ENCODE peak calls at places on chromosomes 13 and 19, in nine cellular contexts. D is ovary, C is transverse colon, V is tibial nerve, Q is A549, U is HepG2, R is H1, P is K562, B is stomach. O is an unnamed sample.
A peak's percentile ranks its signal among the peaks of the same experiment; 100 is the strongest.

GRCh38 chr13:39410089-39410901 is 192.7 kb downstream of the LHFPL6 start:
- DNase-seq in D (no peak), C (no peak), V (no peak), Q (no peak), U (no peak), R (no peak), P (no peak), B (no peak), O (no peak)

GRCh38 chr13:114065926-114066774 is 66.3 kb downstream of the RASA3 start:
- DNase-seq in D (peak; percentile 49), C (peak; percentile 54), V (no peak), Q (no peak), U (no peak), R (no peak), P (no peak), B (no peak), O (no peak)

GRCh38 chr13:113105032-113105993 is at the start of gene F7:
- DNase-seq in D (no peak), C (peak; percentile 17), V (no peak), Q (peak; percentile 19), U (peak; percentile 91), R (no peak), P (no peak), B (no peak), O (no peak)

GRCh38 chr19:48053856-48054255 is 10.0 kb upstream of the CABP5 start:
- DNase-seq in D (no peak), C (no peak), V (no peak), Q (no peak), U (no peak), R (no peak), P (no peak), B (no peak), O (no peak)

GRCh38 chr13:28492527-28493367 is 2.2 kb downstream of the FLT1 start:
- DNase-seq in D (no peak), C (no peak), V (no peak), Q (no peak), U (no peak), R (no peak), P (no peak), B (no peak), O (no peak)

GRCh38 chr19:13953021-13953531 is 767 bp downstream of the DCAF15 start:
- DNase-seq in D (peak; percentile 52), C (peak; percentile 76), V (no peak), Q (peak; percentile 35), U (no peak), R (no peak), P (no peak), B (peak; percentile 36), O (no peak)

GRCh38 chr19:54106716-54107115 is 4.1 kb downstream of the NDUFA3 start:
- DNase-seq in D (peak; percentile 16), C (no peak), V (no peak), Q (no peak), U (no peak), R (no peak), P (no peak), B (no peak), O (no peak)

GRCh38 chr13:50842711-50843255 is 709 bp downstream of the DLEU7 start:
- DNase-seq in D (no peak), C (no peak), V (no peak), Q (no peak), U (no peak), R (peak; percentile 67), P (no peak), B (no peak), O (no peak)

GRCh38 chr19:1455002-1455335 is 5.0 kb downstream of the APC2 start:
- DNase-seq in D (no peak), C (no peak), V (no peak), Q (no peak), U (no peak), R (no peak), P (no peak), B (peak; percentile 54), O (no peak)

GRCh38 chr13:100808330-100808729 is 133.7 kb upstream of the TMTC4 start:
- DNase-seq in D (no peak), C (no peak), V (no peak), Q (no peak), U (peak; percentile 92), R (no peak), P (no peak), B (no peak), O (no peak)

GRCh38 chr19:3336680-3337523 is 29.5 kb upstream of the NFIC start:
- DNase-seq in D (peak; percentile 95), C (peak; percentile 94), V (peak; percentile 72), Q (no peak), U (peak; percentile 24), R (no peak), P (no peak), B (peak; percentile 97), O (peak; percentile 97)

GRCh38 chr13:91312324-91312723 is 35.2 kb upstream of the MIR17HG start:
- DNase-seq in D (no peak), C (no peak), V (no peak), Q (no peak), U (no peak), R (no peak), P (no peak), B (no peak), O (no peak)

GRCh38 chr19:43464089-43464775 is 1.2 kb downstream of the LYPD3 start:
- DNase-seq in D (peak; percentile 89), C (peak; percentile 81), V (peak; percentile 84), Q (no peak), U (no peak), R (peak; percentile 88), P (peak; percentile 86), B (peak; percentile 74), O (no peak)

GRCh38 chr19:7067716-7068115 is 1.8 kb upstream of the ZNF557 start:
- DNase-seq in D (no peak), C (no peak), V (no peak), Q (no peak), U (no peak), R (no peak), P (no peak), B (no peak), O (no peak)

GRCh38 chr19:39264306-39265290 is 3.6 kb upstream of the IFNL2 start:
- DNase-seq in D (no peak), C (no peak), V (no peak), Q (no peak), U (no peak), R (peak; percentile 77), P (no peak), B (no peak), O (no peak)

GRCh38 chr13:105565328-105565727 is 970.1 kb downstream of the EFNB2 start:
- DNase-seq in D (no peak), C (no peak), V (no peak), Q (no peak), U (no peak), R (no peak), P (no peak), B (no peak), O (no peak)

DNA sequence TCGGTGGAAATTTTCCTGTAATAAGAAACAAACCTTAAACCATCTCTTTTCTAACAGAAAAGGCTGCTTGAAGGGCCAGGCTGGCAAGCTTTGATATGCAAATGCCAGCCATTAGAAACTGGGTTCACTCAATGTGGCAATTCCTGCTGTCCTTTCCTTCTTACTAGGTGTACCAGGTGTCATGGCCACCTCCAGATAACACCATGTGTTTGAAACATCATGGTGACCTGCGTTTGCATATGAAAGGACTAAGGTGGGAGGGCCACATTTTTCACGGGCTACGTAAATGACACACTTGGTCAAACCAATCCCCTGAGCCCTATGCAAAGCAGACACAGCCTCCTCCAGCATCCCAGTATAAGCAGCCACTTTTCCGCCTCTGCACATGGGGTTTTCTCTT is 789.1 kb upstream of the SLITRK5 start:
- DNase-seq in D (no peak), C (no peak), V (no peak), Q (no peak), U (no peak), R (peak; percentile 51), P (no peak), B (no peak), O (no peak)
- TF ChIP-seq EP300 in D (no peak), C (no peak), V (no peak), Q (no peak), U (no peak), R (peak; percentile 61), P (no peak), B (no peak), O (no peak)

GRCh38 chr13:23380534-23380933 is 53.0 kb downstream of the SACS start:
- DNase-seq in D (no peak), C (no peak), V (no peak), Q (no peak), U (no peak), R (no peak), P (no peak), B (no peak), O (no peak)

GRCh38 chr13:23384111-23384510 is 49.4 kb downstream of the SACS start:
- DNase-seq in D (no peak), C (no peak), V (no peak), Q (no peak), U (no peak), R (no peak), P (no peak), B (no peak), O (no peak)

GRCh38 chr13:23383151-23383550 is 50.4 kb downstream of the SACS start:
- DNase-seq in D (no peak), C (no peak), V (no peak), Q (no peak), U (no peak), R (no peak), P (no peak), B (no peak), O (no peak)

GRCh38 chr13:23378009-23378632 is 55.4 kb downstream of the SACS start:
- DNase-seq in D (no peak), C (peak; percentile 19), V (peak; percentile 38), Q (peak; percentile 38), U (no peak), R (no peak), P (no peak), B (no peak), O (no peak)

GRCh38 chr13:23381877-23382276 is 51.6 kb downstream of the SACS start:
- DNase-seq in D (no peak), C (no peak), V (no peak), Q (no peak), U (no peak), R (no peak), P (no peak), B (no peak), O (no peak)
- TF ChIP-seq EP300 in D (no peak), C (no peak), V (no peak), Q (no peak), U (no peak), R (no peak), P (no peak), B (no peak), O (no peak)

GRCh38 chr13:111900390-111901180 is 166.4 kb upstream of the SOX1 start:
- DNase-seq in D (no peak), C (no peak), V (no peak), Q (no peak), U (no peak), R (peak; percentile 43), P (no peak), B (no peak), O (peak; percentile 79)
- TF ChIP-seq EP300 in D (no peak), C (no peak), V (no peak), Q (no peak), U (no peak), R (no peak), P (no peak), B (no peak), O (no peak)

DNA sequence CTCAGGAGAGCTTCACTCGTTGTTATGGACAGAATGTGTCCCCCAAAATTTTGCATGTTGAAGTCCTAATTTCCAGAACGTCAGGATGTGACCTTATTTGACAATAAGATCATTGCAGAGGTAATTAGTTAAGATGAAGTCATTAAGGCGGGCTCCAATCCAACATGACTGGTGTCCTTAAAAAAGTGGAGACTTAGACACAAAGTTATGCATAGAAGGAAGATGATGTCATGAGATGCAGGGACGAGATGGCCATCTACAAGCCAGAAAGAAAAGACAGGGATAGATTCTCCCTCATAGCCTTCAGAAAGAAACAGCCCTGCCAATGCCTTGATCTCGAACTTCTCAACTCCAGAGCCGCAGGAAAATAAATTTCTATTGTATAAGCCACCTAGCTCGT is 25.7 kb upstream of the SPATA13 start:
- DNase-seq in D (no peak), C (no peak), V (no peak), Q (no peak), U (no peak), R (no peak), P (no peak), B (no peak), O (no peak)
- TF ChIP-seq EP300 in D (no peak), C (no peak), V (no peak), Q (no peak), U (no peak), R (no peak), P (no peak), B (no peak), O (no peak)

O was measured in esophagus muscularis mucosa.